ENCODE peak calls at places on chromosomes 7 and 10, in eight cellular contexts. One of them, this sample, is unnamed.

GRCh38 chr7:100373261-100373831 is at the start of gene PILRA:
- DNase-seq in Panc1: no peak
- DNase-seq in Peyer's patch: no peak
- DNase-seq in SK-N-SH: no peak
- DNase-seq in CD8-positive, alpha-beta T cell: no peak
- DNase-seq in heart left ventricle: no peak
- DNase-seq in kidney: peak
- DNase-seq in effector memory CD4-positive, alpha-beta T cell: no peak
- DNase-seq in this sample: no peak

GRCh38 chr10:120979435-120980315 is 128.5 kb downstream of the WDR11 start:
- DNase-seq in heart left ventricle: no peak
- DNase-seq in Peyer's patch: peak
- DNase-seq in kidney: peak
- DNase-seq in Panc1: no peak
- DNase-seq in effector memory CD4-positive, alpha-beta T cell: no peak
- DNase-seq in CD8-positive, alpha-beta T cell: no peak
- DNase-seq in SK-N-SH: peak
- DNase-seq in this sample: no peak

GRCh38 chr7:148135106-148135505 is 455.5 kb upstream of the C7orf33 start:
- DNase-seq in Peyer's patch: no peak
- DNase-seq in heart left ventricle: no peak
- DNase-seq in Panc1: no peak
- DNase-seq in kidney: no peak
- DNase-seq in CD8-positive, alpha-beta T cell: no peak
- DNase-seq in SK-N-SH: peak
- DNase-seq in effector memory CD4-positive, alpha-beta T cell: no peak
- DNase-seq in this sample: no peak

GRCh38 chr10:9069136-9069535 is 1014.6 kb downstream of the GATA3 start:
- DNase-seq in CD8-positive, alpha-beta T cell: no peak
- DNase-seq in Panc1: peak
- DNase-seq in SK-N-SH: no peak
- DNase-seq in Peyer's patch: no peak
- DNase-seq in effector memory CD4-positive, alpha-beta T cell: no peak
- DNase-seq in heart left ventricle: no peak
- DNase-seq in kidney: no peak
- DNase-seq in this sample: no peak

GRCh38 chr10:75432176-75432575 is 752 bp downstream of the LRMDA start:
- DNase-seq in Panc1: no peak
- DNase-seq in CD8-positive, alpha-beta T cell: no peak
- DNase-seq in SK-N-SH: no peak
- DNase-seq in kidney: no peak
- DNase-seq in Peyer's patch: no peak
- DNase-seq in heart left ventricle: no peak
- DNase-seq in effector memory CD4-positive, alpha-beta T cell: no peak
- DNase-seq in this sample: no peak

GRCh38 chr10:6838118-6838517 is 258.0 kb upstream of the PRKCQ start:
- DNase-seq in SK-N-SH: no peak
- DNase-seq in heart left ventricle: no peak
- DNase-seq in Peyer's patch: no peak
- DNase-seq in Panc1: no peak
- DNase-seq in kidney: no peak
- DNase-seq in effector memory CD4-positive, alpha-beta T cell: no peak
- DNase-seq in CD8-positive, alpha-beta T cell: no peak
- DNase-seq in this sample: no peak

GRCh38 chr7:18700147-18700546 is 204.6 kb downstream of the HDAC9 start:
- DNase-seq in Panc1: no peak
- DNase-seq in SK-N-SH: no peak
- DNase-seq in Peyer's patch: no peak
- DNase-seq in effector memory CD4-positive, alpha-beta T cell: no peak
- DNase-seq in kidney: no peak
- DNase-seq in CD8-positive, alpha-beta T cell: no peak
- DNase-seq in heart left ventricle: no peak
- DNase-seq in this sample: no peak

GRCh38 chr10:60187691-60188090 is 202.0 kb downstream of the ANK3 start:
- DNase-seq in effector memory CD4-positive, alpha-beta T cell: no peak
- DNase-seq in CD8-positive, alpha-beta T cell: no peak
- DNase-seq in Peyer's patch: no peak
- DNase-seq in Panc1: no peak
- DNase-seq in heart left ventricle: no peak
- DNase-seq in SK-N-SH: no peak
- DNase-seq in kidney: no peak
- DNase-seq in this sample: no peak

GRCh38 chr10:106086391-106086790 is 1078.1 kb downstream of the SORCS1 start:
- DNase-seq in Panc1: no peak
- DNase-seq in heart left ventricle: no peak
- DNase-seq in CD8-positive, alpha-beta T cell: no peak
- DNase-seq in effector memory CD4-positive, alpha-beta T cell: no peak
- DNase-seq in SK-N-SH: no peak
- DNase-seq in kidney: no peak
- DNase-seq in Peyer's patch: no peak
- DNase-seq in this sample: no peak

GRCh38 chr7:130421685-130422084 is 19.1 kb downstream of the CEP41 start:
- DNase-seq in Peyer's patch: no peak
- DNase-seq in heart left ventricle: no peak
- DNase-seq in Panc1: no peak
- DNase-seq in SK-N-SH: no peak
- DNase-seq in CD8-positive, alpha-beta T cell: no peak
- DNase-seq in effector memory CD4-positive, alpha-beta T cell: no peak
- DNase-seq in kidney: no peak
- DNase-seq in this sample: no peak

GRCh38 chr7:142331941-142332340 is 74.1 kb upstream of the PRSS58 start:
- DNase-seq in effector memory CD4-positive, alpha-beta T cell: no peak
- DNase-seq in Peyer's patch: no peak
- DNase-seq in CD8-positive, alpha-beta T cell: no peak
- DNase-seq in heart left ventricle: no peak
- DNase-seq in kidney: no peak
- DNase-seq in SK-N-SH: no peak
- DNase-seq in Panc1: no peak
- DNase-seq in this sample: no peak

GRCh38 chr10:306654-307185 is 171.5 kb downstream of the ZMYND11 start:
- DNase-seq in CD8-positive, alpha-beta T cell: no peak
- DNase-seq in Panc1: no peak
- DNase-seq in SK-N-SH: no peak
- DNase-seq in heart left ventricle: no peak
- DNase-seq in kidney: no peak
- DNase-seq in effector memory CD4-positive, alpha-beta T cell: no peak
- DNase-seq in Peyer's patch: peak
- DNase-seq in this sample: no peak

GRCh38 chr10:132564690-132565089 is 27.1 kb downstream of the INPP5A start:
- DNase-seq in heart left ventricle: no peak
- DNase-seq in SK-N-SH: no peak
- DNase-seq in Panc1: no peak
- DNase-seq in kidney: no peak
- DNase-seq in effector memory CD4-positive, alpha-beta T cell: no peak
- DNase-seq in Peyer's patch: no peak
- DNase-seq in CD8-positive, alpha-beta T cell: no peak
- DNase-seq in this sample: no peak

GRCh38 chr7:25476863-25477262 is 248.6 kb upstream of the NPVF start:
- DNase-seq in Peyer's patch: no peak
- DNase-seq in SK-N-SH: no peak
- DNase-seq in CD8-positive, alpha-beta T cell: no peak
- DNase-seq in Panc1: no peak
- DNase-seq in effector memory CD4-positive, alpha-beta T cell: no peak
- DNase-seq in kidney: no peak
- DNase-seq in heart left ventricle: no peak
- DNase-seq in this sample: no peak

GRCh38 chr7:40329601-40330153 is 194.9 kb downstream of the SUGCT start:
- DNase-seq in CD8-positive, alpha-beta T cell: no peak
- DNase-seq in Peyer's patch: no peak
- DNase-seq in SK-N-SH: peak
- DNase-seq in heart left ventricle: no peak
- DNase-seq in kidney: no peak
- DNase-seq in effector memory CD4-positive, alpha-beta T cell: no peak
- DNase-seq in Panc1: peak
- DNase-seq in this sample: no peak

GRCh38 chr7:17304926-17305325 is 6.5 kb downstream of the AHR start:
- DNase-seq in kidney: no peak
- DNase-seq in CD8-positive, alpha-beta T cell: no peak
- DNase-seq in Peyer's patch: no peak
- DNase-seq in effector memory CD4-positive, alpha-beta T cell: no peak
- DNase-seq in Panc1: peak
- DNase-seq in heart left ventricle: no peak
- DNase-seq in SK-N-SH: no peak
- DNase-seq in this sample: no peak

GRCh38 chr10:114273910-114274309 is 34.9 kb downstream of the VWA2 start:
- DNase-seq in kidney: peak
- DNase-seq in SK-N-SH: no peak
- DNase-seq in CD8-positive, alpha-beta T cell: no peak
- DNase-seq in Panc1: no peak
- DNase-seq in heart left ventricle: no peak
- DNase-seq in effector memory CD4-positive, alpha-beta T cell: no peak
- DNase-seq in Peyer's patch: peak
- DNase-seq in this sample: no peak

GRCh38 chr7:142711722-142712616 is 37.3 kb upstream of the PRSS1 start:
- DNase-seq in Panc1: peak
- DNase-seq in Peyer's patch: peak
- DNase-seq in heart left ventricle: no peak
- DNase-seq in effector memory CD4-positive, alpha-beta T cell: no peak
- DNase-seq in SK-N-SH: peak
- DNase-seq in kidney: no peak
- DNase-seq in CD8-positive, alpha-beta T cell: peak
- DNase-seq in this sample: no peak

GRCh38 chr10:17533731-17534130 is 79.3 kb upstream of the ST8SIA6 start:
- DNase-seq in CD8-positive, alpha-beta T cell: no peak
- DNase-seq in Panc1: no peak
- DNase-seq in SK-N-SH: no peak
- DNase-seq in effector memory CD4-positive, alpha-beta T cell: no peak
- DNase-seq in kidney: no peak
- DNase-seq in heart left ventricle: no peak
- DNase-seq in Peyer's patch: no peak
- DNase-seq in this sample: no peak

GRCh38 chr10:37654466-37654865 is 202.9 kb downstream of the ZNF248 start:
- DNase-seq in effector memory CD4-positive, alpha-beta T cell: no peak
- DNase-seq in Panc1: no peak
- DNase-seq in Peyer's patch: no peak
- DNase-seq in SK-N-SH: no peak
- DNase-seq in heart left ventricle: no peak
- DNase-seq in CD8-positive, alpha-beta T cell: no peak
- DNase-seq in kidney: no peak
- DNase-seq in this sample: no peak

GRCh38 chr10:111384556-111384955 is 307.7 kb downstream of the ADRA2A start:
- DNase-seq in Peyer's patch: no peak
- DNase-seq in effector memory CD4-positive, alpha-beta T cell: no peak
- DNase-seq in CD8-positive, alpha-beta T cell: no peak
- DNase-seq in Panc1: no peak
- DNase-seq in SK-N-SH: no peak
- DNase-seq in heart left ventricle: no peak
- DNase-seq in kidney: no peak
- DNase-seq in this sample: no peak

GRCh38 chr10:89563861-89564478 is 28.6 kb upstream of the SLC16A12 start:
- DNase-seq in heart left ventricle: no peak
- DNase-seq in effector memory CD4-positive, alpha-beta T cell: no peak
- DNase-seq in kidney: no peak
- DNase-seq in CD8-positive, alpha-beta T cell: no peak
- DNase-seq in SK-N-SH: peak
- DNase-seq in Peyer's patch: peak
- DNase-seq in Panc1: peak
- DNase-seq in this sample: no peak

GRCh38 chr7:10727636-10728035 is 246.0 kb upstream of the PHF14 start:
- DNase-seq in heart left ventricle: no peak
- DNase-seq in CD8-positive, alpha-beta T cell: no peak
- DNase-seq in kidney: no peak
- DNase-seq in Peyer's patch: no peak
- DNase-seq in Panc1: no peak
- DNase-seq in effector memory CD4-positive, alpha-beta T cell: no peak
- DNase-seq in SK-N-SH: no peak
- DNase-seq in this sample: no peak

GRCh38 chr7:34846976-34847375 is 189.0 kb downstream of the NPSR1 start:
- DNase-seq in effector memory CD4-positive, alpha-beta T cell: no peak
- DNase-seq in Peyer's patch: no peak
- DNase-seq in heart left ventricle: no peak
- DNase-seq in SK-N-SH: no peak
- DNase-seq in Panc1: no peak
- DNase-seq in kidney: no peak
- DNase-seq in CD8-positive, alpha-beta T cell: no peak
- DNase-seq in this sample: no peak

GRCh38 chr10:60446855-60447254 is 57.2 kb upstream of the ANK3 start:
- DNase-seq in effector memory CD4-positive, alpha-beta T cell: no peak
- DNase-seq in heart left ventricle: no peak
- DNase-seq in kidney: no peak
- DNase-seq in CD8-positive, alpha-beta T cell: no peak
- DNase-seq in Panc1: no peak
- DNase-seq in Peyer's patch: no peak
- DNase-seq in SK-N-SH: no peak
- DNase-seq in this sample: no peak

GRCh38 chr7:116999316-116999715 is 46.0 kb downstream of the ST7 start:
- DNase-seq in kidney: no peak
- DNase-seq in Peyer's patch: no peak
- DNase-seq in Panc1: no peak
- DNase-seq in heart left ventricle: no peak
- DNase-seq in CD8-positive, alpha-beta T cell: no peak
- DNase-seq in effector memory CD4-positive, alpha-beta T cell: no peak
- DNase-seq in SK-N-SH: no peak
- DNase-seq in this sample: no peak

GRCh38 chr7:114539575-114539974 is 125.0 kb downstream of the FOXP2 start:
- DNase-seq in heart left ventricle: no peak
- DNase-seq in Peyer's patch: no peak
- DNase-seq in SK-N-SH: no peak
- DNase-seq in kidney: no peak
- DNase-seq in CD8-positive, alpha-beta T cell: no peak
- DNase-seq in effector memory CD4-positive, alpha-beta T cell: no peak
- DNase-seq in Panc1: no peak
- DNase-seq in this sample: no peak

GRCh38 chr10:48574322-48574796 is 30.5 kb downstream of the ARHGAP22 start:
- DNase-seq in effector memory CD4-positive, alpha-beta T cell: no peak
- DNase-seq in SK-N-SH: no peak
- DNase-seq in kidney: no peak
- DNase-seq in CD8-positive, alpha-beta T cell: no peak
- DNase-seq in Peyer's patch: no peak
- DNase-seq in heart left ventricle: no peak
- DNase-seq in Panc1: no peak
- DNase-seq in this sample: no peak
- H3K27ac ChIP-seq in effector memory CD4-positive, alpha-beta T cell: no peak
- H3K27ac ChIP-seq in SK-N-SH: no peak
- H3K27ac ChIP-seq in kidney: no peak
- H3K27ac ChIP-seq in CD8-positive, alpha-beta T cell: no peak
- H3K27ac ChIP-seq in Peyer's patch: no peak
- H3K27ac ChIP-seq in heart left ventricle: no peak
- H3K27ac ChIP-seq in Panc1: no peak
- H3K27ac ChIP-seq in this sample: no peak

GRCh38 chr7:11830582-11831382 is 1.2 kb downstream of the THSD7A start:
- DNase-seq in Panc1: no peak
- DNase-seq in heart left ventricle: no peak
- DNase-seq in effector memory CD4-positive, alpha-beta T cell: no peak
- DNase-seq in CD8-positive, alpha-beta T cell: no peak
- DNase-seq in SK-N-SH: peak
- DNase-seq in Peyer's patch: no peak
- DNase-seq in kidney: no peak
- DNase-seq in this sample: no peak
- H3K27ac ChIP-seq in Panc1: peak
- H3K27ac ChIP-seq in heart left ventricle: peak
- H3K27ac ChIP-seq in effector memory CD4-positive, alpha-beta T cell: no peak
- H3K27ac ChIP-seq in CD8-positive, alpha-beta T cell: no peak
- H3K27ac ChIP-seq in SK-N-SH: peak
- H3K27ac ChIP-seq in Peyer's patch: no peak
- H3K27ac ChIP-seq in kidney: peak
- H3K27ac ChIP-seq in this sample: peak

GRCh38 chr7:71343821-71344341 is 211.9 kb downstream of the GALNT17 start:
- DNase-seq in effector memory CD4-positive, alpha-beta T cell: no peak
- DNase-seq in kidney: no peak
- DNase-seq in CD8-positive, alpha-beta T cell: no peak
- DNase-seq in Panc1: no peak
- DNase-seq in heart left ventricle: no peak
- DNase-seq in SK-N-SH: no peak
- DNase-seq in Peyer's patch: no peak
- DNase-seq in this sample: no peak
- H3K27ac ChIP-seq in effector memory CD4-positive, alpha-beta T cell: no peak
- H3K27ac ChIP-seq in kidney: no peak
- H3K27ac ChIP-seq in CD8-positive, alpha-beta T cell: no peak
- H3K27ac ChIP-seq in Panc1: no peak
- H3K27ac ChIP-seq in heart left ventricle: peak
- H3K27ac ChIP-seq in SK-N-SH: no peak
- H3K27ac ChIP-seq in Peyer's patch: no peak
- H3K27ac ChIP-seq in this sample: no peak

GRCh38 chr10:35040761-35041501 is 49.2 kb downstream of the CUL2 start:
- DNase-seq in SK-N-SH: no peak
- DNase-seq in Panc1: no peak
- DNase-seq in heart left ventricle: no peak
- DNase-seq in CD8-positive, alpha-beta T cell: no peak
- DNase-seq in Peyer's patch: no peak
- DNase-seq in effector memory CD4-positive, alpha-beta T cell: no peak
- DNase-seq in kidney: no peak
- DNase-seq in this sample: no peak
- H3K27ac ChIP-seq in SK-N-SH: no peak
- H3K27ac ChIP-seq in Panc1: no peak
- H3K27ac ChIP-seq in heart left ventricle: no peak
- H3K27ac ChIP-seq in CD8-positive, alpha-beta T cell: no peak
- H3K27ac ChIP-seq in Peyer's patch: no peak
- H3K27ac ChIP-seq in effector memory CD4-positive, alpha-beta T cell: no peak
- H3K27ac ChIP-seq in kidney: no peak
- H3K27ac ChIP-seq in this sample: peak

This sample was measured in esophagus squamous epithelium.